ENCODE peak calls at places on chromosome 17, in eight cellular contexts. O, Y, L, H, B, M, W and I are unnamed samples.

GRCh38 chr17:16488572-16488997 is 3.4 kb downstream of the LRRC75A start:
- DNase-seq in O (no peak), Y (no peak), L (no peak), H (no peak), B (no peak), M (no peak), W (no peak), I (no peak)

GRCh38 chr17:61159415-61159814 is 240.2 kb upstream of the TBX2 start:
- DNase-seq in O (no peak), Y (no peak), L (no peak), H (no peak), B (no peak), M (no peak), W (no peak), I (no peak)

GRCh38 chr17:76793775-76794174 is 55.9 kb downstream of the MFSD11 start:
- DNase-seq in O (no peak), Y (no peak), L (no peak), H (no peak), B (no peak), M (no peak), W (peak), I (peak)

GRCh38 chr17:76531501-76532038 is 5.9 kb downstream of the CYGB start:
- DNase-seq in O (no peak), Y (no peak), L (no peak), H (no peak), B (no peak), M (no peak), W (no peak), I (no peak)

GRCh38 chr17:50843150-50843905 is 7.9 kb downstream of the WFIKKN2 start:
- DNase-seq in O (no peak), Y (no peak), L (no peak), H (no peak), B (no peak), M (no peak), W (no peak), I (no peak)

GRCh38 chr17:81676906-81677305 is 6.7 kb downstream of the ARL16 start:
- DNase-seq in O (peak), Y (no peak), L (no peak), H (no peak), B (no peak), M (no peak), W (no peak), I (no peak)

GRCh38 chr17:1905190-1905919 is 75.5 kb downstream of the RPA1 start:
- DNase-seq in O (no peak), Y (no peak), L (no peak), H (no peak), B (no peak), M (no peak), W (no peak), I (no peak)

GRCh38 chr17:50828508-50829170 is 6.7 kb upstream of the WFIKKN2 start:
- DNase-seq in O (no peak), Y (no peak), L (no peak), H (no peak), B (no peak), M (no peak), W (no peak), I (no peak)

GRCh38 chr17:71441098-71441497 is 679.7 kb upstream of the SOX9 start:
- DNase-seq in O (no peak), Y (peak), L (no peak), H (no peak), B (no peak), M (no peak), W (no peak), I (no peak)

GRCh38 chr17:76054112-76054476 is 18.2 kb downstream of the SRP68 start:
- DNase-seq in O (no peak), Y (no peak), L (no peak), H (no peak), B (no peak), M (no peak), W (no peak), I (no peak)

GRCh38 chr17:63646492-63646815 is 24.2 kb downstream of the MAP3K3 start:
- DNase-seq in O (no peak), Y (no peak), L (no peak), H (no peak), B (no peak), M (no peak), W (no peak), I (no peak)

GRCh38 chr17:40322417-40323315 is 13.7 kb downstream of the RARA start:
- DNase-seq in O (peak), Y (no peak), L (peak), H (peak), B (peak), M (peak), W (no peak), I (peak)

GRCh38 chr17:59331929-59332889 is 754 bp downstream of the YPEL2 start:
- DNase-seq in O (peak), Y (no peak), L (peak), H (no peak), B (no peak), M (peak), W (no peak), I (peak)

GRCh38 chr17:18997650-18998196 is 6.8 kb downstream of the FAM83G start:
- DNase-seq in O (no peak), Y (no peak), L (no peak), H (no peak), B (no peak), M (no peak), W (no peak), I (no peak)

GRCh38 chr17:16384557-16384956 is 3.7 kb downstream of the UBB start:
- DNase-seq in O (no peak), Y (no peak), L (no peak), H (no peak), B (no peak), M (no peak), W (no peak), I (no peak)

GRCh38 chr17:21239680-21240374 is 13.4 kb downstream of the NATD1 start:
- DNase-seq in O (no peak), Y (no peak), L (no peak), H (no peak), B (no peak), M (no peak), W (peak), I (peak)

GRCh38 chr17:62628845-62629555 is 1.5 kb downstream of the MRC2 start:
- DNase-seq in O (no peak), Y (no peak), L (no peak), H (no peak), B (no peak), M (no peak), W (no peak), I (no peak)

GRCh38 chr17:50508573-50509460 is 578 bp downstream of the MYCBPAP start:
- DNase-seq in O (no peak), Y (no peak), L (no peak), H (no peak), B (no peak), M (no peak), W (no peak), I (no peak)

GRCh38 chr17:59914274-59914854 is 21.4 kb downstream of the RPS6KB1 start:
- DNase-seq in O (no peak), Y (no peak), L (no peak), H (no peak), B (peak), M (no peak), W (peak), I (peak)

GRCh38 chr17:5557485-5557884 is 26.8 kb downstream of the NLRP1 start:
- DNase-seq in O (no peak), Y (peak), L (no peak), H (no peak), B (no peak), M (no peak), W (no peak), I (peak)

GRCh38 chr17:78759203-78759968 is 22.7 kb downstream of the CYTH1 start:
- DNase-seq in O (no peak), Y (peak), L (peak), H (peak), B (peak), M (peak), W (peak), I (peak)

GRCh38 chr17:4833178-4833940 is at the start of gene MINK1:
- DNase-seq in O (peak), Y (peak), L (peak), H (peak), B (peak), M (peak), W (peak), I (peak)

GRCh38 chr17:34673995-34674900 is 94.9 kb downstream of the TMEM132E start:
- DNase-seq in O (no peak), Y (no peak), L (no peak), H (no peak), B (no peak), M (no peak), W (no peak), I (no peak)

GRCh38 chr17:42512733-42513251 is 23.2 kb upstream of the NAGLU start:
- DNase-seq in O (no peak), Y (no peak), L (no peak), H (no peak), B (no peak), M (no peak), W (no peak), I (no peak)

GRCh38 chr17:74840500-74840899 is 19.2 kb downstream of the GRIN2C start:
- DNase-seq in O (no peak), Y (no peak), L (no peak), H (no peak), B (no peak), M (no peak), W (no peak), I (no peak)

GRCh38 chr17:7191571-7192270 is 12.6 kb upstream of the ASGR1 start:
- DNase-seq in O (peak), Y (no peak), L (no peak), H (no peak), B (no peak), M (no peak), W (no peak), I (peak)

GRCh38 chr17:72386619-72387237 is 265.9 kb downstream of the SOX9 start:
- DNase-seq in O (no peak), Y (no peak), L (no peak), H (no peak), B (no peak), M (no peak), W (no peak), I (no peak)

GRCh38 chr17:40932608-40933007 is 4.8 kb downstream of the KRT23 start:
- DNase-seq in O (no peak), Y (no peak), L (no peak), H (no peak), B (no peak), M (no peak), W (peak), I (no peak)

GRCh38 chr17:45247429-45248131 is 14.3 kb downstream of the SPATA32 start:
- DNase-seq in O (peak), Y (peak), L (peak), H (peak), B (no peak), M (peak), W (peak), I (peak)

GRCh38 chr17:67602974-67603373 is 114.8 kb upstream of the NOL11 start:
- DNase-seq in O (no peak), Y (no peak), L (peak), H (peak), B (peak), M (peak), W (peak), I (peak)

GRCh38 chr17:47839899-47840741 is 953 bp downstream of the SCRN2 start:
- DNase-seq in O (no peak), Y (no peak), L (no peak), H (no peak), B (no peak), M (no peak), W (no peak), I (no peak)

GRCh38 chr17:2571523-2572303 is 21.7 kb upstream of the PAFAH1B1 start:
- DNase-seq in O (no peak), Y (no peak), L (no peak), H (no peak), B (no peak), M (no peak), W (no peak), I (no peak)

GRCh38 chr17:18018411-18018921 is 20.5 kb downstream of the ATPAF2 start:
- DNase-seq in O (no peak), Y (no peak), L (no peak), H (no peak), B (no peak), M (no peak), W (no peak), I (no peak)

GRCh38 chr17:63483038-63483437 is 6.2 kb downstream of the ACE start:
- DNase-seq in O (no peak), Y (no peak), L (no peak), H (no peak), B (no peak), M (no peak), W (no peak), I (no peak)

GRCh38 chr17:15918661-15919259 is 26.2 kb upstream of the ADORA2B start:
- DNase-seq in O (no peak), Y (no peak), L (no peak), H (no peak), B (no peak), M (no peak), W (no peak), I (no peak)

GRCh38 chr17:60170835-60171752 is 21.3 kb downstream of the CA4 start:
- DNase-seq in O (peak), Y (no peak), L (no peak), H (no peak), B (no peak), M (no peak), W (no peak), I (peak)

GRCh38 chr17:70276931-70277330 is 107.6 kb downstream of the KCNJ2 start:
- DNase-seq in O (no peak), Y (no peak), L (no peak), H (no peak), B (no peak), M (no peak), W (no peak), I (no peak)

GRCh38 chr17:67438669-67439068 is 61.6 kb downstream of the PITPNC1 start:
- DNase-seq in O (no peak), Y (no peak), L (no peak), H (no peak), B (no peak), M (no peak), W (no peak), I (no peak)

GRCh38 chr17:36188891-36189306 is 7.7 kb downstream of the CCL3L1 start:
- DNase-seq in O (no peak), Y (no peak), L (peak), H (no peak), B (no peak), M (no peak), W (no peak), I (no peak)

GRCh38 chr17:30332057-30332542 is 1.8 kb downstream of the TMIGD1 start:
- DNase-seq in O (no peak), Y (peak), L (peak), H (peak), B (no peak), M (peak), W (no peak), I (no peak)